ENCODE peak calls at places on chromosomes 12 and 14, in five cellular contexts. E is heart left ventricle, O is aorta, J is mammary epithelial cell, F is fibroblast of lung. S is an unnamed sample.

GRCh38 chr12:59858508-59858907 is 262.7 kb downstream of the SLC16A7 start:
- DNase-seq in O (no peak), E (no peak), F (no peak), J (no peak), S (no peak)

GRCh38 chr12:56633465-56634241 is 3.5 kb upstream of the BAZ2A start:
- DNase-seq in E (no peak), J (no peak), F (no peak), O (no peak), S (no peak)

GRCh38 chr14:105999361-106000028 is 473.1 kb downstream of the TMEM121 start:
- DNase-seq in E (peak; percentile 74), O (peak; percentile 73), F (no peak), J (no peak), S (no peak)

GRCh38 chr14:93655078-93655750 is 133.1 kb downstream of the PRIMA1 start:
- DNase-seq in O (no peak), F (peak; percentile 44), E (no peak), J (peak; percentile 40), S (no peak)

GRCh38 chr12:127667131-127667685 is 599.8 kb upstream of the TMEM132C start:
- DNase-seq in O (no peak), J (no peak), F (no peak), E (no peak), S (no peak)

GRCh38 chr14:98227000-98227726 is 1044.8 kb downstream of the BCL11B start:
- DNase-seq in J (no peak), O (no peak), F (no peak), E (no peak), S (no peak)

GRCh38 chr12:75666980-75667359 is 155.6 kb upstream of the KRR1 start:
- DNase-seq in E (no peak), J (peak; percentile 52), F (peak; percentile 67), O (no peak), S (no peak)

GRCh38 chr14:49287004-49287403 is 299.2 kb downstream of the RPS29 start:
- DNase-seq in F (no peak), J (no peak), E (no peak), O (no peak), S (no peak)

GRCh38 chr14:24437020-24437735 is 5.4 kb downstream of the SDR39U1 start:
- DNase-seq in J (no peak), O (no peak), E (no peak), F (no peak), S (no peak)

GRCh38 chr14:44029933-44030332 is 477.1 kb downstream of the FSCB start:
- DNase-seq in E (peak; percentile 21), F (peak; percentile 36), J (peak; percentile 1), O (no peak), S (no peak)

GRCh38 chr14:73462815-73463214 is 4.5 kb upstream of the NUMB start:
- DNase-seq in O (no peak), J (no peak), F (peak; percentile 51), E (no peak), S (no peak)

GRCh38 chr12:85036241-85036707 is at the start of the genes LRRIQ1 and TSPAN19:
- DNase-seq in F (peak; percentile 92), E (peak; percentile 60), J (peak; percentile 88), O (peak; percentile 47), S (no peak)

GRCh38 chr12:49803693-49804450 is 24.3 kb downstream of the NCKAP5L start:
- DNase-seq in E (no peak), O (no peak), F (no peak), J (no peak), S (no peak)
- H3K36me3 ChIP-seq in E (peaks cover 5% of the 10 kb centered on the region), O (no peaks in the 10 kb centered on the region), F (peaks cover 29% of the 10 kb centered on the region), J (peaks cover 4% of the 10 kb centered on the region), S (peaks cover 1% of the 10 kb centered on the region)

DNA sequence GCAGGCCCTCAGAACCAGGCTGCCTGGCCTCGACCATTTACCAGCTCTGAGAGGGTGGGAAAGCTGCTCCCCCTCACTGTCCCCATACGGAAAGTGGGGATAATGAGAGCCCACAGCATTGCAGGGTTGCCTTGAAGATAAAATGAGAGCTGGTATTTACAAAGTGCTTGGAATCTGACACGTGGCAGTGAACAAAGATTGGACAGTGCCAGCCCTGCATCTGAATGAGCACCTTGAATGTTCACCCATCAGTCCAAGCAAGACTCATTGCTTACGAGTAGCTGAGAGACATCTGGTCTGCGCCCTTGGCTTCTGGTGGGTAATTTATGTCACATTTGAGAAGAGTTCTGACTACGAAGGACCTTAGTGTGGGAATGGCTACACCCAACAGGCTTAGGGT is 67.5 kb downstream of the CLMN start:
- DNase-seq in O (no peak), F (no peak), J (no peak), E (no peak), S (no peak)
- H3K27ac ChIP-seq in O (no peak overlapping the region), F (no peak overlapping the region), J (no peak overlapping the region), E (no peak overlapping the region), S (no peak overlapping the region)

GRCh38 chr12:125549171-125549570 is 483.9 kb downstream of the AACS start:
- DNase-seq in E (no peak), J (no peak), O (no peak), F (no peak), S (no peak)

GRCh38 chr12:125540580-125541204 is 475.5 kb downstream of the AACS start:
- DNase-seq in F (no peak), O (no peak), E (no peak), J (no peak), S (no peak)

GRCh38 chr12:125549836-125550235 is 484.6 kb downstream of the AACS start:
- DNase-seq in E (no peak), F (no peak), J (no peak), O (no peak), S (no peak)

GRCh38 chr12:125544979-125545378 is 479.7 kb downstream of the AACS start:
- DNase-seq in E (no peak), J (no peak), O (no peak), F (no peak), S (no peak)
- H3K27me3 ChIP-seq in E (no peaks in the 10 kb centered on the region), J (no peaks in the 10 kb centered on the region), O (no peaks in the 10 kb centered on the region), F (no peaks in the 10 kb centered on the region), S (no peaks in the 10 kb centered on the region)

DNA sequence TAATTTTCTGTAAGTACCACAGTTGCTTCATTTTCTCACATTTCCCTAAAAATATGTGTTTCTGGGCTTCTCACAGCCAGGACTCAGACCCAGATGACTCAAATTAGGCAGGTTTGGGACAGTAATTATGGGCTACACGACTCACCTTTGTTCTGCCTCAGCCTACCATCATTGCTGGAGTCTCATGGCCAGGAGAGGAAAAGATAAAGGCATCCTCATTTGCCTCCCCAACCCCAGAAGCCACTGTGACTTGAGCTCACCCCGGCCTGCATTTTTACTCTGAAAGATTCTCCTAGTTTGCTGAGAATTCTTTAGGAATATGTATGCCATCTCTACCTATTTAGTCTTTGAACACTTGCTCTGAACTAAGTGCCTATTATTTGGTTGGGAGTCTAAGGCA is 207.8 kb downstream of the PAWR start:
- DNase-seq in F (no peak), J (no peak), E (no peak), O (no peak), S (no peak)
- H3K36me3 ChIP-seq in F (no peaks in the 10 kb centered on the region), J (no peaks in the 10 kb centered on the region), E (no peaks in the 10 kb centered on the region), O (no peaks in the 10 kb centered on the region), S (no peaks in the 10 kb centered on the region)

GRCh38 chr12:9699898-9700605 is 30.5 kb downstream of the CLEC2D start:
- DNase-seq in F (peak; percentile 39), O (no peak), E (no peak), J (peak; percentile 13), S (no peak)

GRCh38 chr12:9699269-9699897 is 29.9 kb downstream of the CLEC2D start:
- DNase-seq in F (no peak), E (no peak), J (no peak), O (no peak), S (no peak)

GRCh38 chr12:9702239-9702638 is 30.7 kb downstream of the CLECL1 start:
- DNase-seq in J (no peak), E (no peak), O (no peak), F (no peak), S (peak; percentile 46)

GRCh38 chr12:9701380-9702154 is 31.3 kb downstream of the CLECL1 start:
- DNase-seq in F (no peak), J (no peak), O (no peak), E (no peak), S (peak; percentile 65)

GRCh38 chr12:9700606-9700956 is 31.1 kb downstream of the CLEC2D start:
- DNase-seq in E (no peak), O (no peak), J (no peak), F (no peak), S (no peak)
- H3K27ac ChIP-seq in E (peak overlapping the region; percentile 15), O (no peak overlapping the region), J (no peak overlapping the region), F (no peak overlapping the region), S (no peak overlapping the region)

DNA sequence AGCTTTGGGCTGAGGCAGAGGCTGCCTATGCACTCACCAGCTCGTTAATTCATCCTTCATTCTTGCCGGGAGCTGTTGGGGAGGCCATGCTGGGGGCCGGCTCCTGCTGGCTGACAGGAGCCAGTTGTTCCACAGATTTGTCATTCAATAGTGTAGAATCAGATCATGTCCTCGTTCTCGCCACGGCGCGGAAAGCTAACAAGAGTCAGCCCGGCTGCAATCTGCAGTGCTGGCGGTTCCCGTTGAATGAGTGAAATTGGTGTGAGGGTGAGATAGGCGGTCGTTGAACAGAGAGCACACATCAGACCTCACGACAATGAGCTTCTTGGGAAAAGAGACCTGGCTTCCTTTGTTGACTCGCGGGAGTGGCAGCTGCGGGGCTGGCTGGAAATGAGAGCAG is 57.5 kb downstream of the KIF26A start:
- DNase-seq in O (no peak), J (no peak), F (no peak), E (no peak), S (no peak)
- H3K27me3 ChIP-seq in O (no peaks in the 10 kb centered on the region), J (no peaks in the 10 kb centered on the region), F (no peaks in the 10 kb centered on the region), E (no peaks in the 10 kb centered on the region), S (no peaks in the 10 kb centered on the region)

DNA sequence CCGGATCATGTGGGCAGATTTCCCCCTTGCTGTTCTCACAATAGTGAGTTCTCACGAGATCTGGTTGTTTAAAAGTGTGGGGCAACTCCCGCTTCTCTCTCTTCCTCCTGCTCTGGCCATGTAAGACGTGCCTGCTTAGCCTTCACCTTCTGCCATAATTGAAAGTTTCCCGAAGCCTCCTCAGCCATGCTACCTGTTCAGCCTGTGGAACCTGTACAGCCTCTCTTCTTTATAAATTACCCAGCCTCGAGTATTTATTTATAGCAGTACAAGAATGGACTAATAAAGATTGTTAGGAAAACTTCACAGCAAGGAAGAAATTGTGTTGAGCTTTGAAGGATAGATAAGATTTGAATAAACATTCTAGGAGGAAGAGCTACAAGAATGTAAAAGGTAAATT is 52.1 kb downstream of the KDM5A start:
- DNase-seq in E (no peak), F (no peak), J (no peak), O (no peak), S (no peak)
- H3K36me3 ChIP-seq in E (peaks cover 11% of the 10 kb centered on the region), F (peaks cover 5% of the 10 kb centered on the region), J (peaks cover 8% of the 10 kb centered on the region), O (peaks cover 5% of the 10 kb centered on the region), S (peaks cover 36% of the 10 kb centered on the region)

GRCh38 chr14:99853206-99853605 is 60.0 kb downstream of the EML1 start:
- DNase-seq in O (no peak), J (no peak), E (peak; percentile 56), F (no peak), S (no peak)

GRCh38 chr14:99850705-99851104 is 57.5 kb downstream of the EML1 start:
- DNase-seq in E (no peak), O (no peak), F (peak; percentile 62), J (no peak), S (no peak)

GRCh38 chr14:99857551-99857950 is 64.3 kb downstream of the EML1 start:
- DNase-seq in E (no peak), O (no peak), F (no peak), J (no peak), S (no peak)

GRCh38 chr14:99855271-99855670 is 62.1 kb downstream of the EML1 start:
- DNase-seq in J (no peak), O (no peak), E (no peak), F (no peak), S (no peak)

DNA sequence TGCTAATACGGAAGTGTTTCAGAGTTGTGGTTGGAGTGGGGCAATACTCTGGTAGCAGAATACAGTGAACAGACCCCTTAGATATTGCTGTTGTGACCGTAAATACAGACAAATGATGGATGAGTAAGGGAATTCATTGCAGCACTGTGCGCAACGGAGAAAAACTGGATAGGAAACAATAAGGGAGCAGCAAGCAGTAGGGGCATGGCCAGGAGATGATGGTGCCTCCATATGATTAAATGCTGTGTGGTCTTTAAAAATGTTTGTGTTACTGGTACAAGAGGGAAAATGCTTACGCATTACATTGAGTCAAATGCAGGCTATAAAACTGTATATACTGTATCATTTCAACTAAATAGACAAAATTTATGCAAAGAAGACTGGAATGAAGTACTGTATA is 61.6 kb downstream of the EML1 start:
- DNase-seq in O (no peak), F (no peak), J (no peak), E (no peak), S (no peak)
- H3K27ac ChIP-seq in O (no peak overlapping the region), F (no peak overlapping the region), J (no peak overlapping the region), E (no peak overlapping the region), S (no peak overlapping the region)

S was measured in CD8-positive, alpha-beta T cell.